ENCODE peak calls at places on chromosomes 5 and 9, in six cellular contexts. One of them, this sample, is unnamed. For H3K4me1, the result is how much of the 10 kb centered on the place peaks cover.

GRCh38 chr5:5335708-5336211 is 86.7 kb upstream of the ICE1 start:
- DNase-seq in effector memory CD4-positive, alpha-beta T cell: no peak
- DNase-seq in uterus: no peak
- DNase-seq in IMR-90: peak
- DNase-seq in fibroblast of lung: peak
- DNase-seq in kidney: no peak
- DNase-seq in this sample: no peak

GRCh38 chr5:94674841-94675382 is 56.4 kb downstream of the SLF1 start:
- DNase-seq in effector memory CD4-positive, alpha-beta T cell: no peak
- DNase-seq in fibroblast of lung: peak
- DNase-seq in kidney: no peak
- DNase-seq in uterus: no peak
- DNase-seq in IMR-90: peak
- DNase-seq in this sample: no peak

GRCh38 chr5:84168841-84169240 is 215.8 kb downstream of the EDIL3 start:
- DNase-seq in fibroblast of lung: peak
- DNase-seq in uterus: no peak
- DNase-seq in IMR-90: peak
- DNase-seq in effector memory CD4-positive, alpha-beta T cell: no peak
- DNase-seq in kidney: no peak
- DNase-seq in this sample: no peak

GRCh38 chr5:157610990-157611389 is 35.4 kb upstream of the ADAM19 start:
- DNase-seq in kidney: no peak
- DNase-seq in IMR-90: no peak
- DNase-seq in fibroblast of lung: peak
- DNase-seq in uterus: no peak
- DNase-seq in effector memory CD4-positive, alpha-beta T cell: no peak
- DNase-seq in this sample: no peak

GRCh38 chr5:16561660-16562059 is 55.1 kb downstream of the RETREG1 start:
- DNase-seq in IMR-90: no peak
- DNase-seq in fibroblast of lung: no peak
- DNase-seq in kidney: no peak
- DNase-seq in effector memory CD4-positive, alpha-beta T cell: no peak
- DNase-seq in uterus: no peak
- DNase-seq in this sample: no peak

GRCh38 chr9:72952914-72953313 is at the start of gene ALDH1A1:
- DNase-seq in kidney: no peak
- DNase-seq in IMR-90: no peak
- DNase-seq in fibroblast of lung: no peak
- DNase-seq in effector memory CD4-positive, alpha-beta T cell: no peak
- DNase-seq in uterus: no peak
- DNase-seq in this sample: no peak

GRCh38 chr5:68962632-68963484 is 131.0 kb upstream of the SLC30A5 start:
- DNase-seq in IMR-90: peak
- DNase-seq in kidney: peak
- DNase-seq in uterus: peak
- DNase-seq in fibroblast of lung: peak
- DNase-seq in effector memory CD4-positive, alpha-beta T cell: no peak
- DNase-seq in this sample: peak

GRCh38 chr5:149152317-149152746 is 11.0 kb downstream of the ABLIM3 start:
- DNase-seq in fibroblast of lung: peak
- DNase-seq in effector memory CD4-positive, alpha-beta T cell: no peak
- DNase-seq in uterus: no peak
- DNase-seq in kidney: no peak
- DNase-seq in IMR-90: peak
- DNase-seq in this sample: no peak

GRCh38 chr9:134331186-134332025 is 5.2 kb downstream of the RXRA start:
- DNase-seq in IMR-90: no peak
- DNase-seq in effector memory CD4-positive, alpha-beta T cell: no peak
- DNase-seq in kidney: peak
- DNase-seq in fibroblast of lung: no peak
- DNase-seq in uterus: no peak
- DNase-seq in this sample: peak

GRCh38 chr9:115514454-115514853 is 396.5 kb upstream of the TNC start:
- DNase-seq in IMR-90: no peak
- DNase-seq in effector memory CD4-positive, alpha-beta T cell: no peak
- DNase-seq in uterus: no peak
- DNase-seq in kidney: no peak
- DNase-seq in fibroblast of lung: no peak
- DNase-seq in this sample: no peak

GRCh38 chr9:101226803-101227202 is 158.0 kb downstream of the BAAT start:
- DNase-seq in uterus: no peak
- DNase-seq in effector memory CD4-positive, alpha-beta T cell: no peak
- DNase-seq in fibroblast of lung: no peak
- DNase-seq in IMR-90: no peak
- DNase-seq in kidney: no peak
- DNase-seq in this sample: no peak

GRCh38 chr9:30630459-30630858 is 1754.0 kb upstream of the ACO1 start:
- DNase-seq in uterus: no peak
- DNase-seq in kidney: no peak
- DNase-seq in IMR-90: no peak
- DNase-seq in effector memory CD4-positive, alpha-beta T cell: no peak
- DNase-seq in fibroblast of lung: no peak
- DNase-seq in this sample: no peak

GRCh38 chr5:6328173-6328572 is 50.2 kb downstream of the MED10 start:
- DNase-seq in effector memory CD4-positive, alpha-beta T cell: no peak
- DNase-seq in fibroblast of lung: peak
- DNase-seq in uterus: no peak
- DNase-seq in IMR-90: peak
- DNase-seq in kidney: no peak
- DNase-seq in this sample: no peak

GRCh38 chr9:129894106-129894823 is 59.0 kb downstream of the USP20 start:
- DNase-seq in effector memory CD4-positive, alpha-beta T cell: peak
- DNase-seq in uterus: no peak
- DNase-seq in kidney: no peak
- DNase-seq in fibroblast of lung: no peak
- DNase-seq in IMR-90: no peak
- DNase-seq in this sample: no peak

GRCh38 chr9:12723409-12724028 is 30.3 kb downstream of the TYRP1 start:
- DNase-seq in uterus: no peak
- DNase-seq in IMR-90: peak
- DNase-seq in fibroblast of lung: no peak
- DNase-seq in effector memory CD4-positive, alpha-beta T cell: no peak
- DNase-seq in kidney: no peak
- DNase-seq in this sample: no peak

GRCh38 chr5:177116631-177117373 is 16.8 kb upstream of the NSD1 start:
- DNase-seq in effector memory CD4-positive, alpha-beta T cell: peak
- DNase-seq in kidney: peak
- DNase-seq in fibroblast of lung: peak
- DNase-seq in uterus: peak
- DNase-seq in IMR-90: peak
- DNase-seq in this sample: peak

GRCh38 chr9:114448706-114449105 is 56.6 kb downstream of the WHRN start:
- DNase-seq in IMR-90: peak
- DNase-seq in effector memory CD4-positive, alpha-beta T cell: no peak
- DNase-seq in kidney: peak
- DNase-seq in uterus: no peak
- DNase-seq in fibroblast of lung: peak
- DNase-seq in this sample: no peak

GRCh38 chr5:61330341-61330878 is 1.6 kb upstream of the ZSWIM6 start:
- DNase-seq in uterus: peak
- DNase-seq in fibroblast of lung: peak
- DNase-seq in IMR-90: peak
- DNase-seq in effector memory CD4-positive, alpha-beta T cell: no peak
- DNase-seq in kidney: peak
- DNase-seq in this sample: peak

GRCh38 chr9:99431103-99431502 is 209.0 kb downstream of the SEC61B start:
- DNase-seq in kidney: no peak
- DNase-seq in effector memory CD4-positive, alpha-beta T cell: no peak
- DNase-seq in uterus: no peak
- DNase-seq in fibroblast of lung: peak
- DNase-seq in IMR-90: peak
- DNase-seq in this sample: no peak

GRCh38 chr5:5304361-5305035 is 118.0 kb upstream of the ICE1 start:
- DNase-seq in uterus: no peak
- DNase-seq in effector memory CD4-positive, alpha-beta T cell: no peak
- DNase-seq in IMR-90: no peak
- DNase-seq in fibroblast of lung: no peak
- DNase-seq in kidney: no peak
- DNase-seq in this sample: no peak

GRCh38 chr9:33403941-33404781 is 1.8 kb upstream of the AQP7 start:
- DNase-seq in effector memory CD4-positive, alpha-beta T cell: no peak
- DNase-seq in uterus: no peak
- DNase-seq in fibroblast of lung: no peak
- DNase-seq in IMR-90: no peak
- DNase-seq in kidney: no peak
- DNase-seq in this sample: no peak

GRCh38 chr5:72141440-72142271 is 34.4 kb downstream of the MAP1B start:
- DNase-seq in fibroblast of lung: peak
- DNase-seq in effector memory CD4-positive, alpha-beta T cell: no peak
- DNase-seq in IMR-90: peak
- DNase-seq in kidney: no peak
- DNase-seq in uterus: peak
- DNase-seq in this sample: no peak

GRCh38 chr5:65061250-65061973 is 292.7 kb downstream of the CWC27 start:
- DNase-seq in kidney: no peak
- DNase-seq in fibroblast of lung: no peak
- DNase-seq in uterus: no peak
- DNase-seq in effector memory CD4-positive, alpha-beta T cell: no peak
- DNase-seq in IMR-90: no peak
- DNase-seq in this sample: no peak

GRCh38 chr5:54294097-54294667 is 16.2 kb downstream of the ARL15 start:
- DNase-seq in kidney: no peak
- DNase-seq in uterus: no peak
- DNase-seq in IMR-90: no peak
- DNase-seq in effector memory CD4-positive, alpha-beta T cell: no peak
- DNase-seq in fibroblast of lung: no peak
- DNase-seq in this sample: no peak

GRCh38 chr9:130356877-130357584 is 87.7 kb upstream of the ASS1 start:
- DNase-seq in kidney: no peak
- DNase-seq in effector memory CD4-positive, alpha-beta T cell: no peak
- DNase-seq in fibroblast of lung: no peak
- DNase-seq in uterus: no peak
- DNase-seq in IMR-90: no peak
- DNase-seq in this sample: no peak

GRCh38 chr5:27130587-27130986 is 92.2 kb upstream of the CDH9 start:
- DNase-seq in IMR-90: peak
- DNase-seq in kidney: no peak
- DNase-seq in effector memory CD4-positive, alpha-beta T cell: no peak
- DNase-seq in uterus: no peak
- DNase-seq in fibroblast of lung: peak
- DNase-seq in this sample: no peak

GRCh38 chr9:18463991-18464390 is 10.0 kb upstream of the ADAMTSL1 start:
- DNase-seq in uterus: no peak
- DNase-seq in fibroblast of lung: peak
- DNase-seq in effector memory CD4-positive, alpha-beta T cell: no peak
- DNase-seq in IMR-90: peak
- DNase-seq in kidney: no peak
- DNase-seq in this sample: no peak

DNA sequence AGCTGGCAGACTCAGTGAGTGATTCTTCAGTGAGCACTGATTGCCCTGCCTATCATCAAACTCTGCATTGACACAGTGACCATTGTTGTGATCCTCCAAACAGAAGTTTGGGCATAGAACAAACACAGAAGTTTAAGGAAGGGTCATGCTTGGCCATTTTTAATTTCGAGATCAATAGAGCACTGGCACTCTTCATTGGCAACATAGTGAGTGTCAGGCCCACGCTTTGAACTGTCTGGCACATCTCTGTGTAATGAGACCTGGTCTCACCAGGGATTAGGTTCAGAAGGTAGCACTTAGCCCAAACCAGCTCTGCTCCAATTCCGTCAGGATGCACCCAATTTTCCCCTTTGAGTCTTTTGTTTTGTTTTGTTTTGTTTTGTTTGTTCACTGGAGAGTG is 127.1 kb upstream of the MOCS2 start:
- DNase-seq in uterus: no peak
- DNase-seq in IMR-90: no peak
- DNase-seq in kidney: no peak
- DNase-seq in fibroblast of lung: no peak
- DNase-seq in effector memory CD4-positive, alpha-beta T cell: no peak
- DNase-seq in this sample: no peak
- H3K27ac ChIP-seq in uterus: no peak
- H3K27ac ChIP-seq in IMR-90: no peak
- H3K27ac ChIP-seq in kidney: no peak
- H3K27ac ChIP-seq in fibroblast of lung: no peak
- H3K27ac ChIP-seq in effector memory CD4-positive, alpha-beta T cell: no peak
- H3K27ac ChIP-seq in this sample: no peak

GRCh38 chr5:91652678-91653077 is 269.6 kb upstream of the ARRDC3 start:
- DNase-seq in kidney: no peak
- DNase-seq in fibroblast of lung: no peak
- DNase-seq in IMR-90: no peak
- DNase-seq in uterus: no peak
- DNase-seq in effector memory CD4-positive, alpha-beta T cell: no peak
- DNase-seq in this sample: no peak
- H3K4me1 ChIP-seq in kidney: under half
- H3K4me1 ChIP-seq in fibroblast of lung: under half
- H3K4me1 ChIP-seq in IMR-90: under half
- H3K4me1 ChIP-seq in uterus: under half
- H3K4me1 ChIP-seq in effector memory CD4-positive, alpha-beta T cell: under half
- H3K4me1 ChIP-seq in this sample: under half

GRCh38 chr5:107501965-107502691 is 168.6 kb downstream of the EFNA5 start:
- DNase-seq in IMR-90: peak
- DNase-seq in effector memory CD4-positive, alpha-beta T cell: no peak
- DNase-seq in fibroblast of lung: peak
- DNase-seq in kidney: no peak
- DNase-seq in uterus: no peak
- DNase-seq in this sample: no peak
- H3K27ac ChIP-seq in IMR-90: peak
- H3K27ac ChIP-seq in effector memory CD4-positive, alpha-beta T cell: no peak
- H3K27ac ChIP-seq in fibroblast of lung: peak
- H3K27ac ChIP-seq in kidney: no peak
- H3K27ac ChIP-seq in uterus: no peak
- H3K27ac ChIP-seq in this sample: no peak

DNA sequence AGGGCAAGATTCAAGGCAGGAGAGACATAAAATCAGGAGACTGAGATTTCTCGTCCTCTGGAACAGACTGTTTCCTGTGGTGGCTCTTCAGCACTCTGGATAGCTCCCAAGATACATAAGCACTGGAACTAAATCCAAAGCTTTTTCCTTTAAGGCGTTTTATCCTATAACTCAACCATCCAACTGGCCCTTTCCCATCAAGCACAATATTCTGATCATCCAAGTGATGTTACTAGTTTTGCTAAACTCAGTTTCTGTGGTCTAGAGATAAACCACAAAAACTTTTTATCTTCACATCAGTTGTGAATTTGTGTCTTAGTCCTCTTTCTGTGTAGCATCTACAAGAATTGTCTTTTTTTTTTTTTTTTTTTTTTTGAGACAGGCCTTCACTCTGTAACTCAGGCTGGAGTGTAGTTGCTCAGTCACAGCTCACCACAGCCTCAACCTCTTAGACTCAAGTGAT is 299.4 kb downstream of the COX7C start:
- DNase-seq in IMR-90: peak
- DNase-seq in kidney: no peak
- DNase-seq in uterus: no peak
- DNase-seq in effector memory CD4-positive, alpha-beta T cell: no peak
- DNase-seq in fibroblast of lung: peak
- DNase-seq in this sample: no peak
- H3K4me1 ChIP-seq in IMR-90: under half
- H3K4me1 ChIP-seq in kidney: under half
- H3K4me1 ChIP-seq in uterus: under half
- H3K4me1 ChIP-seq in effector memory CD4-positive, alpha-beta T cell: under half
- H3K4me1 ChIP-seq in fibroblast of lung: under half
- H3K4me1 ChIP-seq in this sample: under half

GRCh38 chr5:178136990-178137389 is 6.2 kb downstream of the RMND5B start:
- DNase-seq in kidney: no peak
- DNase-seq in effector memory CD4-positive, alpha-beta T cell: no peak
- DNase-seq in fibroblast of lung: no peak
- DNase-seq in uterus: no peak
- DNase-seq in IMR-90: no peak
- DNase-seq in this sample: no peak
- H3K27ac ChIP-seq in kidney: no peak
- H3K27ac ChIP-seq in effector memory CD4-positive, alpha-beta T cell: no peak
- H3K27ac ChIP-seq in fibroblast of lung: no peak
- H3K27ac ChIP-seq in uterus: no peak
- H3K27ac ChIP-seq in IMR-90: no peak
- H3K27ac ChIP-seq in this sample: no peak